ENCODE peak calls at places on chromosomes 5 and 9, in four cellular contexts. Q, C, B and H are unnamed samples.
A peak's percentile ranks its signal among the peaks of the same experiment; 100 is the strongest.

GRCh38 chr5:163079618-163080017 is 357.8 kb upstream of the CCNG1 start:
- DNase-seq in B (no peak), C (no peak), Q (no peak), H (no peak)

GRCh38 chr9:76219555-76220151 is 174.6 kb downstream of the RFK start:
- DNase-seq in B (peak; percentile 10), Q (no peak), C (no peak), H (no peak)

GRCh38 chr5:36177154-36177553 is 25.2 kb downstream of the SKP2 start:
- DNase-seq in C (no peak), B (no peak), Q (no peak), H (no peak)

GRCh38 chr9:129624168-129624759 is 1.7 kb upstream of the NTMT1 start:
- DNase-seq in C (peak; percentile 76), B (peak; percentile 53), Q (no peak), H (peak; percentile 56)

GRCh38 chr5:53095931-53096525 is 13.5 kb downstream of the MOCS2 start:
- DNase-seq in B (peak; percentile 75), C (peak; percentile 76), Q (peak; percentile 50), H (peak; percentile 59)

GRCh38 chr5:114101153-114101552 is 260.7 kb upstream of the KCNN2 start:
- DNase-seq in Q (peak; percentile 56), B (peak; percentile 80), C (no peak), H (no peak)

GRCh38 chr9:130327070-130327780 is 61.7 kb downstream of the HMCN2 start:
- DNase-seq in Q (no peak), C (peak; percentile 11), B (no peak), H (no peak)

GRCh38 chr9:123678038-123678877 is 251.7 kb downstream of the DENND1A start:
- DNase-seq in Q (no peak), B (peak; percentile 1), C (no peak), H (no peak)

GRCh38 chr9:116355153-116355827 is 201.7 kb downstream of the PAPPA start:
- DNase-seq in Q (no peak), C (no peak), B (peak; percentile 28), H (no peak)

GRCh38 chr9:127116946-127117345 is 5.5 kb downstream of the ANGPTL2 start:
- DNase-seq in Q (no peak), C (no peak), B (peak; percentile 67), H (no peak)

GRCh38 chr5:61332891-61333350 is 863 bp downstream of the ZSWIM6 start:
- DNase-seq in Q (peak; percentile 77), C (no peak), B (peak; percentile 66), H (peak; percentile 30)

GRCh38 chr9:34374905-34375552 is 1.7 kb downstream of the MYORG start:
- DNase-seq in Q (no peak), C (no peak), B (no peak), H (no peak)

GRCh38 chr9:14383296-14383695 is 69.4 kb upstream of the NFIB start:
- DNase-seq in Q (no peak), B (no peak), C (peak; percentile 4), H (no peak)

GRCh38 chr5:62922191-62922590 is 343.6 kb downstream of the LRRC70 start:
- DNase-seq in Q (no peak), B (no peak), C (no peak), H (no peak)

GRCh38 chr5:8726383-8727036 is 819.4 kb downstream of the SEMA5A start:
- DNase-seq in B (no peak), Q (peak; percentile 84), C (peak; percentile 56), H (no peak)

GRCh38 chr5:119328753-119329602 is 26.8 kb upstream of the TNFAIP8 start:
- DNase-seq in C (peak; percentile 89), B (peak; percentile 87), Q (peak; percentile 67), H (no peak)

GRCh38 chr5:56128166-56128565 is 105.0 kb downstream of the ANKRD55 start:
- DNase-seq in B (no peak), Q (no peak), C (no peak), H (peak; percentile 35)

GRCh38 chr5:119397518-119398380 is 41.9 kb downstream of the TNFAIP8 start:
- DNase-seq in Q (no peak), B (peak; percentile 88), C (no peak), H (no peak)

GRCh38 chr5:73253047-73253660 is 80.2 kb downstream of the TMEM174 start:
- DNase-seq in B (peak; percentile 48), C (no peak), Q (no peak), H (no peak)

GRCh38 chr5:109399092-109399759 is 10.5 kb downstream of the PJA2 start:
- DNase-seq in Q (no peak), C (no peak), B (peak; percentile 54), H (no peak)

GRCh38 chr5:90985341-90985740 is 397.8 kb downstream of the ARRDC3 start:
- DNase-seq in B (no peak), C (no peak), Q (no peak), H (no peak)

GRCh38 chr5:59813761-59814562 is 79.6 kb downstream of the PDE4D start:
- DNase-seq in C (peak; percentile 20), Q (no peak), B (peak; percentile 67), H (no peak)

GRCh38 chr5:178287091-178287790 is 54.6 kb upstream of the PHYKPL start:
- DNase-seq in Q (no peak), C (no peak), B (no peak), H (no peak)

GRCh38 chr5:180607861-180608571 is 16.7 kb upstream of the SCGB3A1 start:
- DNase-seq in Q (no peak), C (no peak), B (no peak), H (no peak)

GRCh38 chr5:140041492-140042421 is 1.3 kb downstream of the NRG2 start:
- DNase-seq in C (no peak), B (peak; percentile 12), Q (no peak), H (no peak)

GRCh38 chr5:124451721-124452383 is 294.6 kb downstream of the ZNF608 start:
- DNase-seq in B (no peak), C (no peak), Q (no peak), H (no peak)

GRCh38 chr9:69824497-69825252 is 4.1 kb downstream of the CFAP95 start:
- DNase-seq in Q (no peak), B (no peak), C (no peak), H (no peak)

GRCh38 chr5:149990518-149991376 is 9.7 kb downstream of the TIGD6 start:
- DNase-seq in Q (peak; percentile 77), C (peak; percentile 73), B (peak; percentile 76), H (peak; percentile 60)

GRCh38 chr5:138874241-138874640 is 894 bp downstream of the LRRTM2 start:
- DNase-seq in Q (no peak), B (peak; percentile 27), C (no peak), H (no peak)

GRCh38 chr5:91381774-91382492 is 1.2 kb downstream of the ARRDC3 start:
- DNase-seq in C (peak; percentile 81), B (peak; percentile 89), Q (peak; percentile 71), H (peak; percentile 79)

GRCh38 chr9:127858041-127858512 is 3.6 kb upstream of the ENG start:
- DNase-seq in C (no peak), B (no peak), Q (no peak), H (no peak)

GRCh38 chr9:81964216-81965171 is 21.2 kb downstream of the SPATA31D3 start:
- DNase-seq in B (peak; percentile 15), C (no peak), Q (no peak), H (no peak)

GRCh38 chr5:35859101-35859661 is 2.5 kb downstream of the IL7R start:
- DNase-seq in Q (peak; percentile 64), B (peak; percentile 28), C (peak; percentile 53), H (peak; percentile 62)

GRCh38 chr9:124212381-124213050 is 45.2 kb upstream of the NEK6 start:
- DNase-seq in C (no peak), Q (peak; percentile 52), B (peak; percentile 73), H (no peak)

GRCh38 chr9:127846451-127847154 is 7.9 kb downstream of the ENG start:
- DNase-seq in B (no peak), Q (no peak), C (no peak), H (no peak)

GRCh38 chr9:80285325-80285724 is 713.6 kb downstream of the TLE4 start:
- DNase-seq in B (peak; percentile 7), C (no peak), Q (no peak), H (no peak)

GRCh38 chr9:135907006-135907434 is 326 bp downstream of the CAMSAP1 start:
- DNase-seq in Q (no peak), C (no peak), B (peak; percentile 28), H (no peak)

GRCh38 chr5:134524826-134525686 is at the start of gene JADE2:
- DNase-seq in C (peak; percentile 86), Q (peak; percentile 71), B (peak; percentile 68), H (peak; percentile 89)

DNA sequence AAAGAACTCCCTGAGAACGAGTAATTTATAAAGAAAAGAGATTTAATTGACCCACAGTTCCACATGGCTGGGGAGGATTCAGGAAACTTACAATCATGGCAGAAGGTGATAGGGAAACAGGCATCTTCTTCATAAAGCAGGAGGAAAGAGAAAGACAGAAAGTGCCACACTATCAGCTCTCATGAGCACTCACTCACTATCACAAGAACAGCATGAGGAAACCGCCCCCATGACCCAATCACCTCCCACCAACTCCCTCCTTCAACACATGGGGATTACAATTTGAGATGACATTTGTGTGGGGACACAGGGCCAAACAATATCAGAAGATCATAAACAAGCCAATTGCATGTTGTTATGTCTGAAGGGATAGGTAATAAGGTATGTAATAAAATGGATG is 935.9 kb upstream of the COX7C start:
- DNase-seq in B (no peak), C (no peak), Q (no peak), H (no peak)
- H3K4me1 ChIP-seq in B (no peaks in the 10 kb centered on the region), C (no peaks in the 10 kb centered on the region), Q (no peaks in the 10 kb centered on the region), H (no peaks in the 10 kb centered on the region)

GRCh38 chr5:126883801-126884200 is 106.9 kb downstream of the LMNB1 start:
- DNase-seq in B (peak; percentile 16), C (no peak), Q (no peak), H (no peak)
- H3K27ac ChIP-seq in B (no peak overlapping the region), C (no peak overlapping the region), Q (no peak overlapping the region), H (no peak overlapping the region)

DNA sequence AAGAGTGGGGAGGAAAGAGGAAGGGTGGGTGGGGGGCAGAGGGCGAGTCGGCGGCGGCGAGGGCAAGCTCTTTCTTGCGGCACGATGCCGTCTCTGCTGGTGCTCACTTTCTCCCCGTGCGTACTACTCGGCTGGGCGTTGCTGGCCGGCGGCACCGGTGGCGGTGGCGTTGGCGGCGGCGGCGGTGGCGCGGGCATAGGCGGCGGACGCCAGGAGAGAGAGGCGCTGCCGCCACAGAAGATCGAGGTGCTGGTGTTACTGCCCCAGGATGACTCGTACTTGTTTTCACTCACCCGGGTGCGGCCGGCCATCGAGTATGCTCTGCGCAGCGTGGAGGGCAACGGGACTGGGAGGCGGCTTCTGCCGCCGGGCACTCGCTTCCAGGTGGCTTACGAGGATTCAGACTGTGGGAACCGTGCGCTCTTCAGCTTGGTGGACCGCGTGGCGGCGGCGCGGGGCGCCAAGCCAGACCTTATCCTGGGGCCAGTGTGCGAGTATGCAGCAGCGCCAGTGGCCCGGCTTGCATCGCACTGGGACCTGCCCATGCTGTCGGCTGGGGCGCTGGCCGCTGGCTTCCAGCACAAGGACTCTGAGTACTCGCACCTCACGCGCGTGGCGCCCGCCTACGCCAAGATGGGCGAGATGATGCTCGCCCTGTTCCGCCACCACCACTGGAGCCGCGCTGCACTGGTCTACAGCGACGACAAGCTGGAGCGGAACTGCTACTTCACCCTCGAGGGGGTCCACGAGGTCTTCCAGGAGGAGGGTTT is 757 bp downstream of the NPR3 start:
- DNase-seq in Q (no peak), C (no peak), B (peak; percentile 49), H (no peak)
- H3K4me3 ChIP-seq in Q (peak overlapping the region; percentile 46), C (no peak overlapping the region), B (peak overlapping the region; percentile 72), H (no peak overlapping the region)

GRCh38 chr9:125580701-125581286 is 126.2 kb downstream of the MAPKAP1 start:
- DNase-seq in C (no peak), B (no peak), Q (no peak), H (no peak)
- H3K4me1 ChIP-seq in C (no peaks in the 10 kb centered on the region), B (no peaks in the 10 kb centered on the region), Q (no peaks in the 10 kb centered on the region), H (no peaks in the 10 kb centered on the region)